ENCODE peak calls at places on chromosomes 12 and 14, in eight cellular contexts. N is GOT3; B is posterior cingulate gyrus; I is Caki2; K is RKO; R is type B pancreatic cell; E is WTC11; J is stimulated activated CD4-positive, alpha-beta T cell treated with anti-CD3 and anti-CD28 coated beads, Interleukin-4, amount 100 ng/mL, for 4 hours. M is an unnamed sample.
A peak's percentile ranks its signal among the peaks of the same experiment; 100 is the strongest.

GRCh38 chr14:105299654-105300541 is 903 bp downstream of the BRF1 start:
- DNase-seq in I (no peak), B (no peak), R (no peak), J (peak; percentile 5), N (no peak), K (peak; percentile 33), E (no peak), M (no peak)

GRCh38 chr14:88005050-88005481 is at the start of gene GPR65:
- DNase-seq in K (no peak), I (no peak), N (no peak), B (no peak), E (no peak), J (peak; percentile 28), R (no peak), M (no peak)

GRCh38 chr14:22081352-22081751 is 407.7 kb upstream of the OR4E1 start:
- DNase-seq in I (no peak), R (no peak), E (no peak), B (no peak), K (no peak), N (no peak), J (no peak), M (no peak)

GRCh38 chr14:68507544-68508081 is 285.3 kb downstream of the ZFP36L1 start:
- DNase-seq in E (no peak), B (no peak), I (no peak), K (no peak), N (no peak), R (no peak), J (peak; percentile 22), M (no peak)

GRCh38 chr12:108825205-108825950 is 32.0 kb downstream of the SSH1 start:
- DNase-seq in I (no peak), R (no peak), K (no peak), E (no peak), J (no peak), B (no peak), N (no peak), M (no peak)

GRCh38 chr12:127270193-127270592 is 996.8 kb upstream of the TMEM132C start:
- DNase-seq in K (no peak), R (no peak), N (no peak), E (no peak), I (no peak), B (no peak), J (no peak), M (no peak)

GRCh38 chr12:57086951-57087688 is 1.8 kb upstream of the NAB2 start:
- DNase-seq in J (peak; percentile 94), I (peak; percentile 82), K (peak; percentile 92), R (peak; percentile 81), N (peak; percentile 51), E (peak; percentile 81), B (peak; percentile 54), M (peak; percentile 59)

GRCh38 chr14:92955381-92955780 is 32.4 kb downstream of the CHGA start:
- DNase-seq in I (no peak), E (no peak), K (no peak), J (no peak), N (no peak), R (no peak), B (peak; percentile 8), M (no peak)

GRCh38 chr14:33452982-33453381 is 497.9 kb downstream of the EGLN3 start:
- DNase-seq in E (no peak), N (no peak), I (no peak), J (no peak), B (no peak), K (no peak), R (no peak), M (no peak)

GRCh38 chr12:56941299-56942017 is 7.2 kb upstream of the SDR9C7 start:
- DNase-seq in E (no peak), R (no peak), B (peak; percentile 27), I (peak; percentile 70), K (peak; percentile 3), N (no peak), J (no peak), M (no peak)

GRCh38 chr12:120261951-120262851 is 3.3 kb downstream of the PXN start:
- DNase-seq in K (peak; percentile 83), E (no peak), R (no peak), I (peak; percentile 49), B (no peak), J (no peak), N (no peak), M (no peak)